ENCODE peak calls at places on chromosomes 11 and 22, in four cellular contexts. C is mesothelial cell of epicardium, G is fibroblast of pulmonary artery, U is GM13976. J is an unnamed sample.

GRCh38 chr22:18955696-18956095 is 19.6 kb upstream of the PRODH start:
- DNase-seq in G (no peak), U (peak), C (no peak), J (no peak)

GRCh38 chr11:12944889-12945288 is 64.2 kb upstream of the RASSF10 start:
- DNase-seq in G (no peak), C (no peak), U (no peak), J (no peak)

GRCh38 chr22:35684270-35684700 is 33.4 kb upstream of the APOL5 start:
- DNase-seq in U (no peak), C (no peak), G (peak), J (no peak)

GRCh38 chr11:61959026-61959608 is 8.3 kb downstream of the FTH1 start:
- DNase-seq in C (no peak), U (no peak), G (no peak), J (no peak)

GRCh38 chr22:20904008-20904979 is 12.9 kb upstream of the CRKL start:
- DNase-seq in G (peak), C (no peak), U (no peak), J (no peak)

GRCh38 chr22:27578937-27579617 is 222.5 kb downstream of the MN1 start:
- DNase-seq in U (no peak), G (peak), C (no peak), J (no peak)

GRCh38 chr22:40637181-40638150 is 947 bp upstream of the MRTFA start:
- DNase-seq in U (no peak), G (no peak), C (no peak), J (no peak)

GRCh38 chr11:6611092-6612007 is 666 bp downstream of the TAF10 start:
- DNase-seq in G (peak), C (peak), U (peak), J (no peak)

GRCh38 chr11:78715639-78716311 is 141.1 kb upstream of the NARS2 start:
- DNase-seq in U (peak), G (peak), C (peak), J (peak)

GRCh38 chr11:82523141-82523540 is 210.5 kb downstream of the FAM181B start:
- DNase-seq in G (no peak), U (no peak), C (no peak), J (no peak)

GRCh38 chr22:49883294-49883640 is 29.6 kb downstream of the ZBED4 start:
- DNase-seq in G (peak), C (no peak), U (no peak), J (no peak)

GRCh38 chr11:95299078-95299611 is 68.1 kb upstream of the SESN3 start:
- DNase-seq in C (no peak), U (no peak), G (no peak), J (no peak)

GRCh38 chr11:39374963-39375698 is 2084.3 kb downstream of the LRRC4C start:
- DNase-seq in U (no peak), G (peak), C (no peak), J (peak)

GRCh38 chr22:42330953-42331525 is 60.6 kb upstream of the TCF20 start:
- DNase-seq in C (no peak), U (no peak), G (no peak), J (no peak)

GRCh38 chr11:118211006-118211405 is 13.8 kb downstream of the JAML start:
- DNase-seq in C (no peak), G (peak), U (no peak), J (no peak)

GRCh38 chr22:37233751-37234631 is 10.1 kb downstream of the RAC2 start:
- DNase-seq in G (no peak), U (no peak), C (no peak), J (no peak)

GRCh38 chr11:59182457-59183151 is 10.7 kb downstream of the DTX4 start:
- DNase-seq in C (no peak), U (peak), G (no peak), J (no peak)

GRCh38 chr11:46026616-46027293 is 94.5 kb downstream of the PHF21A start:
- DNase-seq in U (no peak), G (peak), C (no peak), J (no peak)

GRCh38 chr22:37999640-38000272 is 15.4 kb upstream of the SOX10 start:
- DNase-seq in U (no peak), C (no peak), G (peak), J (no peak)

GRCh38 chr22:45335021-45335818 is 25.5 kb downstream of the FAM118A start:
- DNase-seq in U (no peak), G (no peak), C (no peak), J (no peak)

GRCh38 chr11:119337581-119338317 is 2.9 kb downstream of the C1QTNF5 start:
- DNase-seq in G (peak), C (no peak), U (no peak), J (no peak)

GRCh38 chr22:22959147-22959827 is 71.7 kb downstream of the IGLL5 start:
- DNase-seq in G (peak), U (peak), C (peak), J (peak)

GRCh38 chr11:111939836-111940604 is 2.9 kb downstream of the DIXDC1 start:
- DNase-seq in C (no peak), U (no peak), G (peak), J (no peak)

GRCh38 chr11:5564259-5565019 is 16.1 kb upstream of the OR52H1 start:
- DNase-seq in U (no peak), G (peak), C (no peak), J (no peak)

GRCh38 chr11:119734788-119735187 is 5.8 kb upstream of the NECTIN1 start:
- DNase-seq in C (no peak), G (no peak), U (no peak), J (no peak)

GRCh38 chr11:23903044-23903704 is 593.7 kb upstream of the LUZP2 start:
- DNase-seq in C (no peak), U (no peak), G (peak), J (no peak)

GRCh38 chr11:94450061-94450460 is 43.6 kb downstream of the MRE11 start:
- DNase-seq in G (peak), C (no peak), U (no peak), J (no peak)

GRCh38 chr11:1453611-1454386 is 32.8 kb downstream of the MOB2 start:
- DNase-seq in G (no peak), U (peak), C (no peak), J (no peak)

GRCh38 chr11:119861160-119861559 is 132.2 kb upstream of the NECTIN1 start:
- DNase-seq in C (no peak), U (no peak), G (no peak), J (no peak)

GRCh38 chr11:112366012-112366411 is 105.4 kb upstream of the PLET1 start:
- DNase-seq in U (no peak), G (no peak), C (no peak), J (no peak)

GRCh38 chr11:83019888-83020579 is 51.7 kb downstream of the RAB30 start:
- DNase-seq in C (no peak), U (no peak), G (no peak), J (no peak)

GRCh38 chr22:44916281-44917231 is 93.2 kb downstream of the PHF21B start:
- DNase-seq in C (no peak), U (no peak), G (no peak), J (no peak)

GRCh38 chr22:30424471-30425326 is 869 bp upstream of the MTFP1 start:
- DNase-seq in C (no peak), G (no peak), U (no peak), J (peak)

GRCh38 chr22:38657248-38657909 is 941 bp downstream of the CBY1 start:
- DNase-seq in G (peak), U (peak), C (no peak), J (no peak)

DNA sequence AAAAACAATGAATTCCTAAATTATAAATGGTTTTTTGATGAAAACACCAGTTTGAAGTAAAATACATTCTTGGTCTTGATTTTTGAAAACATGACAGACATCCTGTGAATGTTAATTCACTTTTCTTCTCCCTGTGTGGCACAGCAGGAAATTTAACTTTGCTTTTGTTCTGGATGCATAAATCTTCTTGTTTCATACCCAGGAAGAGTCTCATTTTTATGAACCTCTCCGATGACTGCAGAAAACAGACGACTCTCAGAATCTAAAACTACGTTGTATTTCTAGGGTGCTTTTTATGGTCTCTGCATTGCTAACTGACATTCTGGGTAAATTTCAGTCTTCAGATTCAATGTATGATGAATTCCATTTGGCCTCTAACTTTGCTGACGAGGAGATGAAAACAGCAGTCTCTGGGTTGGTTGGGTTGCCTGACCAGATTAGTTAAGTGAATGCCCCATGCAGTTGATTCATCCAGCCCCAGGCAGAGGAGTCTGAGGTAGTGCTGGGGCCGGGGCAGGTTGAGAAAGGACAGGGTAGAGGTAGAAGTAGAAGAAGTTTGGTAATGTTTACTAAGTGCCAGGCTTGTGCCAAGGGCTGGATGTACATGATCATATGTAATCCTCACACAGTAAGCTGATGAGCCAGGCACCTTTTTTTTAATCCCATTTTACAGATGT is 20.1 kb downstream of the TCP11L1 start:
- DNase-seq in C (no peak), G (no peak), U (no peak), J (no peak)
- TF ChIP-seq CTCF in C (no peak), G (no peak), U (no peak), J (no peak)

GRCh38 chr11:29127456-29127855 is 889.4 kb downstream of the KCNA4 start:
- DNase-seq in C (no peak), G (no peak), U (no peak), J (no peak)
- TF ChIP-seq CTCF in C (no peak), G (no peak), U (no peak), J (no peak)

GRCh38 chr11:116892374-116892773 is 55.0 kb upstream of the APOA1 start:
- DNase-seq in U (no peak), G (no peak), C (no peak), J (no peak)

GRCh38 chr11:116896211-116896610 is 58.8 kb upstream of the APOA1 start:
- DNase-seq in G (no peak), U (no peak), C (no peak), J (no peak)

GRCh38 chr11:116893437-116893836 is 56.0 kb upstream of the APOA1 start:
- DNase-seq in G (no peak), C (no peak), U (no peak), J (no peak)

GRCh38 chr11:116893906-116894305 is 56.5 kb upstream of the APOA1 start:
- DNase-seq in G (no peak), C (no peak), U (no peak), J (no peak)

GRCh38 chr11:116895053-116895757 is 57.8 kb upstream of the APOA1 start:
- DNase-seq in U (peak), C (no peak), G (peak), J (peak)
- TF ChIP-seq CTCF in U (peak), C (no peak), G (peak), J (peak)

DNA sequence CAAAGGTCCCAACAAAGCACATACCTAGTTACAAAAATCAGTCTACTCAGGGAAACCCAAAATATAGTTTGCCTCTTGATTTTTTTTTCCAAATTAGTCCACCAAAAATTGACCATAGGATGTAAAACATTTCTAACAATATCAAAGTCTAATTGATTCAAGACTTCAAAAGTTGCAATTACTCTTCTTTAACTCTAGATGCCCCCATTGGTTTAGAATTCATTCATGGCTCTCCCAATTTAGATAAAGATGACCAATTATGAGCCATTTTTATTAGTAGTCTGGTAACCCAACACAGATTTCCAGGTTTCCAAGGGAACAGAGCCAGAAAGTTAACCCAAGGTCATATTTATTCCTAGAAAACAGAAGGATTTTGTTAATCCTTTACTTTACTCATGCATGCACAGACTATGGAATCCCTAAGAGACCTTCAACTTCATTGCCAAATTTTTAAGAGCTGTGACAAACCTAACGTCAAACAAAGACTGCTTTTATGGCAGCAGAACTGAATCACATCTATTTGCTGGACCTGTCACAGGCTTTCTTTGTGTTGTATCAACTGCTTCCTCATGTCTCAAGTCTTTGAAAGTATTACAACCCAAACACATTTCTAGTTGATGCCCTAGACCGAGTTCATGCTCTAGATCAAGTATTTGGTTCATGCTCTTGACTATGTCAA is 55.3 kb downstream of the C22orf42 start:
- DNase-seq in G (peak), U (no peak), C (no peak), J (no peak)
- TF ChIP-seq CTCF in G (peak), U (peak), C (no peak), J (peak)

J was measured in neural crest cell.